ENCODE peak calls at places on chromosome 17, in nine cellular contexts. E, N, M, Q, R, L, H, B and J are unnamed samples. For H3K27me3, the result is how much of the 10 kb centered on the place peaks cover.

GRCh38 chr17:42674755-42675347 is 1.9 kb downstream of the PLEKHH3 start:
- DNase-seq in E (no peak), N (no peak), M (no peak), Q (peak), R (no peak), L (peak), H (peak), B (no peak), J (peak)

GRCh38 chr17:81108220-81108619 is 57.1 kb upstream of the PVALEF start:
- DNase-seq in E (no peak), N (no peak), M (no peak), Q (no peak), R (no peak), L (no peak), H (no peak), B (no peak), J (no peak)

GRCh38 chr17:50428831-50429424 is 2.9 kb downstream of the ACSF2 start:
- DNase-seq in E (no peak), N (peak), M (no peak), Q (no peak), R (no peak), L (peak), H (no peak), B (no peak), J (no peak)

GRCh38 chr17:7478276-7479138 is 924 bp downstream of the ZBTB4 start:
- DNase-seq in E (peak), N (peak), M (peak), Q (peak), R (no peak), L (peak), H (peak), B (peak), J (peak)

GRCh38 chr17:83081561-83082201 is 2.3 kb downstream of the METRNL start:
- DNase-seq in E (peak), N (peak), M (no peak), Q (no peak), R (no peak), L (peak), H (no peak), B (no peak), J (peak)

GRCh38 chr17:27520571-27521185 is 64.4 kb downstream of the KSR1 start:
- DNase-seq in E (no peak), N (no peak), M (no peak), Q (peak), R (no peak), L (no peak), H (no peak), B (no peak), J (no peak)

GRCh38 chr17:17849147-17849820 is 12.5 kb upstream of the SREBF1 start:
- DNase-seq in E (peak), N (peak), M (no peak), Q (peak), R (no peak), L (peak), H (peak), B (peak), J (peak)

GRCh38 chr17:5562172-5562571 is 22.1 kb downstream of the NLRP1 start:
- DNase-seq in E (no peak), N (no peak), M (no peak), Q (no peak), R (no peak), L (no peak), H (no peak), B (no peak), J (no peak)

GRCh38 chr17:71872843-71873242 is 248.0 kb upstream of the SOX9 start:
- DNase-seq in E (no peak), N (no peak), M (no peak), Q (no peak), R (no peak), L (no peak), H (no peak), B (no peak), J (no peak)

GRCh38 chr17:36506831-36507230 is 20.4 kb downstream of the ZNHIT3 start:
- DNase-seq in E (no peak), N (no peak), M (no peak), Q (peak), R (no peak), L (no peak), H (no peak), B (no peak), J (no peak)

GRCh38 chr17:81394831-81395599 is at the start of gene BAHCC1:
- DNase-seq in E (peak), N (peak), M (peak), Q (peak), R (peak), L (peak), H (peak), B (peak), J (peak)

GRCh38 chr17:69539781-69540319 is 125.4 kb downstream of the MAP2K6 start:
- DNase-seq in E (no peak), N (no peak), M (no peak), Q (no peak), R (no peak), L (no peak), H (no peak), B (no peak), J (no peak)

GRCh38 chr17:7833795-7834553 is at the start of gene KDM6B:
- DNase-seq in E (peak), N (peak), M (peak), Q (peak), R (peak), L (peak), H (peak), B (peak), J (peak)

GRCh38 chr17:74361613-74362391 is at the start of gene BTBD17:
- DNase-seq in E (no peak), N (peak), M (peak), Q (peak), R (peak), L (peak), H (peak), B (peak), J (peak)

GRCh38 chr17:57514614-57515013 is 230.5 kb downstream of the CCDC182 start:
- DNase-seq in E (no peak), N (no peak), M (no peak), Q (no peak), R (no peak), L (no peak), H (no peak), B (no peak), J (no peak)

GRCh38 chr17:78766225-78766624 is 15.8 kb downstream of the CYTH1 start:
- DNase-seq in E (no peak), N (no peak), M (no peak), Q (no peak), R (no peak), L (no peak), H (no peak), B (no peak), J (no peak)

GRCh38 chr17:79648181-79648831 is 37.5 kb upstream of the RBFOX3 start:
- DNase-seq in E (peak), N (no peak), M (no peak), Q (peak), R (no peak), L (no peak), H (peak), B (peak), J (no peak)

GRCh38 chr17:66165537-66166123 is 26.3 kb downstream of the CEP112 start:
- DNase-seq in E (no peak), N (no peak), M (peak), Q (no peak), R (no peak), L (no peak), H (no peak), B (no peak), J (no peak)

GRCh38 chr17:41959030-41959335 is 7.6 kb upstream of the CNP start:
- DNase-seq in E (no peak), N (no peak), M (no peak), Q (no peak), R (no peak), L (no peak), H (no peak), B (no peak), J (no peak)

GRCh38 chr17:64081802-64082799 is 47.8 kb downstream of the ERN1 start:
- DNase-seq in E (no peak), N (no peak), M (peak), Q (no peak), R (no peak), L (peak), H (no peak), B (no peak), J (no peak)

GRCh38 chr17:63001689-63002394 is 35.8 kb downstream of the TANC2 start:
- DNase-seq in E (no peak), N (no peak), M (no peak), Q (no peak), R (no peak), L (no peak), H (no peak), B (no peak), J (no peak)

GRCh38 chr17:81053043-81053970 is 18.4 kb downstream of the BAIAP2 start:
- DNase-seq in E (no peak), N (no peak), M (peak), Q (no peak), R (no peak), L (no peak), H (no peak), B (no peak), J (no peak)

GRCh38 chr17:48335858-48336500 is 94.0 kb downstream of the SKAP1 start:
- DNase-seq in E (no peak), N (no peak), M (peak), Q (no peak), R (no peak), L (no peak), H (no peak), B (no peak), J (no peak)
- H3K27me3 ChIP-seq in E (half or more), N (under half), M (half or more), Q (half or more), R (half or more), L (half or more), H (half or more), B (under half), J (under half)

DNA sequence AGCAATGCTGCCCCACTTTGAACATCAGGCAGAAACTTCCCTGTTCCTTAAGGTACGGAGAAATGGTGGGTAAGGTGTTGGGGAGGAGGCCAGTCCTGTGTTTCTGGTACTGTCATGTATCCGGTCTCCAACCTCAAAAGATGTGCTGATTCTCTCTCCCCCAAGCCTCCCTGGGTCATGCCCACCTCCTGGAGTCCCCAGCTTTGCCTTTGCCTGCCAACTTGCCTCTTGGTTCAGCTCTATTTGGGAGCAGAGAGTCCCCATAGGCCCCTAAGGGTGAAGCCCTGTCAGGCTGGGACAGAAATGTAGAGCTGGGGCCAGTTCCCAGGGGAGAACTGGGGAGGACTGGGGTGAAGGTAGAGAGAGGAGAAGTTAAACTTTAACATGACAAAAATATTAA is 1.6 kb upstream of the TBX21 start:
- DNase-seq in E (peak), N (no peak), M (peak), Q (no peak), R (no peak), L (no peak), H (peak), B (no peak), J (no peak)
- H3K27me3 ChIP-seq in E (half or more), N (under half), M (half or more), Q (half or more), R (half or more), L (half or more), H (under half), B (under half), J (under half)

DNA sequence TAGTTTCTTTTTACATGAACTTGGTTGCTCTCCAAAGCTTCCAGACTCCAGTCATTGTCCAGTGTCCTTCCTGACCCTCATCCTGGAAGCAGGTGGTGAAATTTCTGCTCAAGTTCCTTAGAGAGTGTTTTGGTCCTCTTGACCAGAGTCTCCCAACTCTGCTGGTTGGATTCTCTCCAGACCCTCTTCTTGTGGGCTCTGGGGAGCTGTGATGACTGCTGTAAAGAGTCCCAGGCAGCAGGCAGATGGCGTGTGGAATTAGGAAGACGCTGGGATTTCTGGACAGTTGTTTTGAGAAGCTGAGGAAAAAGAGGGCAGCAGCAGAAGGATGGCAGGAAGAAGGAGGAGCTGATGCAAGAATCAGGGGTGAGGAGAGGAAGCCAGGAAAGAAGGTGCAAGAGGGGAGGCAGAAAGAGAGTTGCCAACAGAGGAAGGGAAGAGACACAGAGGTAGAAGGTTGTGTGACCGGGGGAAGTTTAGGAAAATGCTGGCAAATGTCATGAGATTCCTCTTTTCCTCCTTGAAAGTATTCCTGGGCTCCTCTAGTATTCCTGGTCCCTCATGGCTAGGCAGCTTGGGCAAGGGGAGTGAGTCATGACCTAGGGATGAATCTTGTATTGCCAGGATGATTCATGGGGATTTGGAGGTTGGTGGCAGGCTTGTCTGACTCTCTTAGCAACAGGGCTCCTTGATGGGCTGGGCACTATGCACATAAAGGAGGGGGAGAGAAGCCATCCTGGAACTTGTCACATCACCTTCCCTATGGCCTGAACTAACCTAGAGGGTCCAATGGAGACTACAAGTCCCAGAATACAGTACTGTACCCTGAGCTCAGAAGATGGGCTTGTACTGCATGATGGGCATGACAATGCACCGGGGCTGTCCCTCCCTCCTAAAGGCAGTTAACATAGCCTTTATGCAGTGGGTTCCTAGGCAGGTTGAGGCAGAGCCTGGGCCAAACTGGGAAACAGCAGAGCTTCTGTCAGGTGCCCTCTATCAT is 1.9 kb upstream of the SEZ6 start:
- DNase-seq in E (no peak), N (peak), M (no peak), Q (no peak), R (no peak), L (no peak), H (no peak), B (no peak), J (no peak)
- H3K27me3 ChIP-seq in E (half or more), N (under half), M (under half), Q (under half), R (half or more), L (half or more), H (half or more), B (under half), J (half or more)

GRCh38 chr17:38456031-38456815 is 28.0 kb downstream of the ARHGAP23 start:
- DNase-seq in E (no peak), N (no peak), M (no peak), Q (peak), R (no peak), L (no peak), H (no peak), B (no peak), J (no peak)
- H3K27me3 ChIP-seq in E (under half), N (under half), M (under half), Q (under half), R (under half), L (under half), H (under half), B (under half), J (under half)